ENCODE peak calls at places on chromosomes 13 and 19, in five cellular contexts. P, O, D, T and X are unnamed samples.

GRCh38 chr19:19294914-19295313 is 21.8 kb upstream of the TM6SF2 start:
- DNase-seq in P (no peak), O (no peak), D (no peak), T (no peak), X (no peak)

GRCh38 chr19:55175117-55175867 is 4.8 kb downstream of the SYT5 start:
- DNase-seq in P (no peak), O (no peak), D (no peak), T (no peak), X (no peak)

GRCh38 chr19:9857920-9858746 is 23.0 kb downstream of the PIN1 start:
- DNase-seq in P (no peak), O (no peak), D (no peak), T (no peak), X (no peak)

GRCh38 chr13:47539317-47539716 is 461.8 kb downstream of the SUCLA2 start:
- DNase-seq in P (no peak), O (no peak), D (no peak), T (no peak), X (no peak)

GRCh38 chr13:35983206-35983605 is 148.0 kb downstream of the DCLK1 start:
- DNase-seq in P (no peak), O (no peak), D (no peak), T (no peak), X (no peak)

GRCh38 chr13:46197299-46197975 is 14.3 kb upstream of the LRRC63 start:
- DNase-seq in P (no peak), O (no peak), D (no peak), T (no peak), X (no peak)

GRCh38 chr19:55346725-55347441 is 7.2 kb downstream of the KMT5C start:
- DNase-seq in P (no peak), O (no peak), D (no peak), T (no peak), X (peak)

GRCh38 chr19:14556662-14557188 is 15.1 kb downstream of the NDUFB7 start:
- DNase-seq in P (peak), O (peak), D (peak), T (no peak), X (peak)

GRCh38 chr19:38182536-38183210 is 41.3 kb downstream of the DPF1 start:
- DNase-seq in P (no peak), O (no peak), D (no peak), T (no peak), X (no peak)

GRCh38 chr13:25732146-25732865 is 319.5 kb downstream of the SHISA2 start:
- DNase-seq in P (no peak), O (no peak), D (no peak), T (no peak), X (no peak)

GRCh38 chr13:39505151-39505550 is 97.8 kb downstream of the LHFPL6 start:
- DNase-seq in P (no peak), O (no peak), D (no peak), T (no peak), X (no peak)

GRCh38 chr13:95714142-95714832 is 37.3 kb downstream of the DNAJC3 start:
- DNase-seq in P (peak), O (no peak), D (no peak), T (no peak), X (no peak)

GRCh38 chr19:34994286-34994642 is 5.9 kb upstream of the GRAMD1A start:
- DNase-seq in P (no peak), O (no peak), D (no peak), T (no peak), X (no peak)

GRCh38 chr13:55084630-55085029 is 2056.0 kb downstream of the OLFM4 start:
- DNase-seq in P (no peak), O (no peak), D (no peak), T (no peak), X (no peak)

GRCh38 chr19:58476498-58477015 is 405 bp downstream of the ZNF446 start:
- DNase-seq in P (peak), O (no peak), D (no peak), T (no peak), X (no peak)

GRCh38 chr19:10011974-10012373 is 1.3 kb upstream of the RDH8 start:
- DNase-seq in P (no peak), O (no peak), D (no peak), T (no peak), X (no peak)

GRCh38 chr13:90084684-90085290 is 1262.7 kb upstream of the MIR17HG start:
- DNase-seq in P (no peak), O (no peak), D (no peak), T (no peak), X (no peak)

GRCh38 chr19:27765912-27766725 is 1446.8 kb downstream of the UQCRFS1 start:
- DNase-seq in P (no peak), O (no peak), D (no peak), T (peak), X (no peak)

GRCh38 chr19:28349604-28350003 is 863.3 kb downstream of the UQCRFS1 start:
- DNase-seq in P (no peak), O (no peak), D (no peak), T (no peak), X (no peak)

GRCh38 chr13:76286178-76286577 is 600.0 kb downstream of the KCTD12 start:
- DNase-seq in P (no peak), O (no peak), D (no peak), T (no peak), X (no peak)

GRCh38 chr13:95296326-95296939 is 4.8 kb downstream of the ABCC4 start:
- DNase-seq in P (peak), O (peak), D (no peak), T (no peak), X (no peak)

GRCh38 chr13:23505007-23505406 is 65.2 kb upstream of the TNFRSF19 start:
- DNase-seq in P (no peak), O (no peak), D (no peak), T (no peak), X (no peak)

GRCh38 chr19:13872695-13873389 is 4.1 kb upstream of the NANOS3 start:
- DNase-seq in P (peak), O (no peak), D (no peak), T (no peak), X (no peak)

GRCh38 chr13:97141564-97142005 is 80.5 kb upstream of the MBNL2 start:
- DNase-seq in P (peak), O (peak), D (no peak), T (no peak), X (no peak)

GRCh38 chr19:35395762-35396199 is 24.9 kb downstream of the GPR42 start:
- DNase-seq in P (no peak), O (peak), D (no peak), T (peak), X (peak)

GRCh38 chr13:95643814-95644598 is 500 bp downstream of the DZIP1 start:
- DNase-seq in P (peak), O (no peak), D (no peak), T (no peak), X (no peak)

GRCh38 chr13:39417131-39417530 is 185.9 kb downstream of the LHFPL6 start:
- DNase-seq in P (no peak), O (no peak), D (no peak), T (no peak), X (no peak)

GRCh38 chr13:90690458-90691063 is 656.9 kb upstream of the MIR17HG start:
- DNase-seq in P (no peak), O (no peak), D (no peak), T (no peak), X (no peak)

GRCh38 chr19:4181053-4181508 is 1.3 kb downstream of the SIRT6 start:
- DNase-seq in P (no peak), O (peak), D (no peak), T (no peak), X (no peak)

GRCh38 chr13:23212621-23213020 is 31.8 kb downstream of the SGCG start:
- DNase-seq in P (no peak), O (no peak), D (no peak), T (no peak), X (no peak)

DNA sequence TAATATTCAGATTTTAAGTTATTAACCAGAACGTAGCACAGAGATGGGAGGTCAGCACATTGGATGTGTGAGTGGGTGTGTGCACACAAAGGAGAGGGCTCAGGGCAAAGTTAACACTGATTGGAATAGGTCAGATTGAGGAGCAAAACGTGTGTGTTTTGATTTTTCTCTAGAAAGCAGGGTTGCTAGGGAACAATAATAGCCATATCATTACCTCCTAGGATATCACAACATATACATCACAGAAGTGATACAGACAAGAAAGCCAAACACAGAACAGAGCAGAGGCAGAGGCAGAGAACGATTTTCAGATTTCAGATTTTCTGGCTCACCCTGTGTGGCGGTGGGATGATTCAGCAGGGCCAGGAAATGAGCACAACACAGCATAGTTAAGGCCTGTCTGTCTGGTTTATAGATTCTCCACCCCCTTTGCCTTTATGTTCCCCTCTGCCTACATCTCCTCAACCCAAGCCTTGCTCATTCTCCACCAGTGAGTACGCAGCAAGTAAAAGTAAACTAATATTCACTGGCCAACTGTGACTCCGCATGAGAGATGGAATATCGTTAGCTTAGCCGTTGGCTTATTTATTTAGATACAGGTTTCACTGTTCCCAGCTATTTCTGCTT is 182.6 kb upstream of the TSC22D1 start:
- DNase-seq in P (peak), O (peak), D (no peak), T (no peak), X (no peak)
- H3K4me3 ChIP-seq in P (no peak), O (peak), D (no peak), T (no peak), X (no peak)

DNA sequence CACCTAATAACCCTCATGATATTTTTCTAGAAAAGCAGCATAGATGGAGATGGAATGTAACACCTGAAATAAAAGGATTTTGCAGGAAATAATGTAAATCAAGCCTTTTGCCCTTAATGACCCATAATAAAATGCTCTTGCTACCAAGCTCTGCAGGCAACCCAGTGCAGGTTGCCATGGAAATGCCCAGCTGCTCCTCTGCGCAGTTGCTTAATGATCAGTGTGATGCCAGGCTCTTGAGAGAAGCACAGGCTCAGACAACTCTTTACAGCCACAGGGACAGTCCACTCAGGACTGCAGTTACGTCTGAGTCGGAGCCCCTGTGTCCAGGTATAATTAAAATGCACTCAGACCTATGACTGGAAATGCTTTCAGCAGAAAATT is 165.5 kb downstream of the LACC1 start:
- DNase-seq in P (peak), O (no peak), D (no peak), T (no peak), X (no peak)
- TF ChIP-seq EP300 in P (no peak), O (no peak), D (no peak), T (no peak), X (no peak)

DNA sequence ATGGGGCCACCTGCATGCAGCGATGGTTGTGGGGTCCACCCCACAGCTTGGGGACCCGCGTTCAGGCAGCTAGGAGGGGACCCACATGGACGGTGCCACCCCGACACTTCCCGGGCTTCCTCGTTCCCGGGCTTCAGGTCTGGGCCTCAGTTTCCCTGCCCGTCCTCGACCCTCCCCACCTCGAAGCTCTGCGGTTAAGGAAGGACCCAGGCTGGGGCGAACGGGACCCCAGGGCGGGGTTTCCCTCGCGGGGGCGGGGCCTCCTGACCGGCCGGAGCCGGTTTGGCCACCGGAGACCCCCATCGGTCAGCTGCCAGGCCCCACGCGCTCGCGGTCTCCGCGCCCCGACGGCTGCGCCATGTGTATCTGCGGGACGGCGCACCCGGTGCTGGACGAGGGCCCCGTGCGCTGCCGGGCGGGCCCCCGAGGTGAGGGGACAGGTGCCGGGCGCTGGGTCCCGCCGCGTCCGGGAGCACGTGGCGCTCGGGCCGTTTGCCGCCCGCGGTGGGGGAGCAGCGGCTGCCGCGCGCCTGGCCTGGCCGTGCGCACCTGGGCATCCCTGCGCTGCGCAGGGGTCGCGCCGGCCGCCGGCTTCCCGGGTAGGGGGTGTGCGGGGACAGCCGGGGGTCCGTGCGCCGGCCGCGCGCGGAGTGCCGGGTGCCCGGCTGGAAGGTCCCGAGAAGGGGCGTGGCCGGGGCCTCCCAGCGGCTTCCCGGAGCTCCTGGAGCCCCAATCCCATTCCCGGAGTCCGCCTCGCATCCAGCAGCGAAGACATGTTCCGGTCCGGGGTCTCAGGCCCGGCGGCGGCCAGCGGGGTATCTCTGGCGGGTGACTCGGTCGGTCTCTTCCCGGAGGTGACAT is 4.2 kb downstream of the ARHGAP45 start:
- DNase-seq in P (no peak), O (no peak), D (no peak), T (no peak), X (peak)
- H3K4me3 ChIP-seq in P (no peak), O (no peak), D (no peak), T (peak), X (no peak)

GRCh38 chr13:31996611-31997010 is 35.0 kb upstream of the FRY start:
- DNase-seq in P (no peak), O (no peak), D (no peak), T (no peak), X (no peak)
- TF ChIP-seq EP300 in P (no peak), O (no peak), D (no peak), T (no peak), X (no peak)

GRCh38 chr19:17078920-17079709 is 3.5 kb downstream of the MYO9B start:
- DNase-seq in P (no peak), O (no peak), D (no peak), T (no peak), X (no peak)
- H3K4me3 ChIP-seq in P (peak), O (peak), D (peak), T (peak), X (peak)

GRCh38 chr13:75042809-75043208 is 439.2 kb downstream of the TBC1D4 start:
- DNase-seq in P (no peak), O (no peak), D (no peak), T (no peak), X (no peak)

DNA sequence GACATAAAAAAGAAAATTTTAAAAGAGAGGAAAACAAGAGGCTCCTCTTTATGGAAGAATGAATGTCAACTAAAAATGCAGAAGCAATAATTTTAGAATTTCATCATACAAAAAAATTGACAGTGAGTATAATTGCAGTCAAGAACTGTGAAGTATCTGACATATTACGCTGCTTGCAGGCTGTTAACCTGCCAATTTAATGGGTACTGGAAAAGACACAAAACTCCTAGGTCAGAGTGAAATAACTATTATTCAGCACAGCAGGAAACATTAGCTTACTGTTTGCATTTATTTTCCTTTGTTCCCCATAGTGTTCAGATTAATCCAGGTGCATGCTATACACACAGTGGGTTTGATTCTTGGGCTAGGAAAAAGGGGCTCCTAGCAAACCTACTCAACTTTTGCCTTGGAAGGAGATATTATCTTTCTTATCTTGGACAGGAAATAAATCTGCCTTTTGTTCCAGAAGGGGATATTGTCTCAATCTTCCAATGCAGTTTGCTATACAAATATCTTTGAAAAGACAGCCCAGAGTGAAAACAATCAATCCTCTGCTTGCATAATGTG is 443.6 kb downstream of the TBC1D4 start:
- DNase-seq in P (no peak), O (no peak), D (no peak), T (no peak), X (no peak)
- TF ChIP-seq EP300 in P (no peak), O (no peak), D (no peak), T (no peak), X (no peak)

DNA sequence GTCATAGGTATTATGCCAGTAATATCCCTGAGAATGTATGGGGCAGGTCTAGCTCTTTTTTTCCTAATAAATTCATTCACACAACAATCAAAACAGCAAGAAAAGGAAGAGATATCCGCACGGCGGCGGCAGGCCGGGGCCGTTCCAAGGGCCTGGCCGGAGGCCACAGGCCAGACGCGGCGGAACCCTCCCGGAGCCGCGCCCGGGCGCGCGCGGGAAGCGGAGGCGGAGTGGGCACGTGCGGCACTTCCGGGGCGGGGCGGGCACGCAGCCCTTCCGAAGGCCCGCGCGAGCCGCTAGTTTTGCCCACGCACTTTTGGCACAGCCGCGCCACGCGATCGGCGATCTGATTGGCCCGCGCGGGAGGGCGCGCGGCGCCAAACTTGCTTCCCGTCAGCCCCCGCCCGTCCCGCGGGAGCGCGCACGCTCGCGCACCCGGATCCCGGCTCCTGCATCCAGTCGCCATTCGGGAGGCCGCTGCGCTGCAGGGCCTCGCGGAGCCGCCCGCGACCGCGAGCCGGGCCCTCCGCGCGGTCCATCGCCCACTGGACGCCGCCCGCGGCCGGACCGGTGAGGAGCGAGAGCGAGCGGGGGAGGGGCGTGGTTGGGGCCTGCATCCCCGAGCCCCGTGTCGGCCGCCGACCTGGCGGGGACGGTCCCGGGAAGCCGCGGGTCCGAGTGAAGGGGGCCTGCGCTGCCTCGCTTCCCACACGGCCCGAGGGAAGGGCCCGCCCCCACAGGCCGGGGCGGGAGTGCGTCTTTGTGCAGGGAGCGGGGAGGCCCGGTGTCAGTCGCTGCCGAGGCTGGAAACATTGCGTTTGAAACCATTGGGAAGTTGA is at the start of gene CHAMP1:
- DNase-seq in P (peak), O (peak), D (peak), T (peak), X (peak)
- H3K4me3 ChIP-seq in P (peak), O (peak), D (peak), T (peak), X (peak)